ENCODE peak calls at places on chromosomes 2 and 18, in four cellular contexts. P is cardiac muscle cell; L is uterus; Y is CD8-positive, alpha-beta T cell. W is an unnamed sample.

GRCh38 chr18:25289040-25289631 is 62.8 kb downstream of the ZNF521 start:
- DNase-seq in L (peak), P (peak), Y (no peak), W (no peak)

GRCh38 chr2:139805378-139805777 is 1025.2 kb upstream of the NXPH2 start:
- DNase-seq in P (no peak), L (no peak), Y (no peak), W (no peak)

GRCh38 chr2:237294509-237294908 is 119.5 kb downstream of the COL6A3 start:
- DNase-seq in L (no peak), P (no peak), Y (no peak), W (no peak)

GRCh38 chr2:58428286-58428552 is 187.1 kb upstream of the FANCL start:
- DNase-seq in Y (no peak), L (no peak), P (peak), W (no peak)

GRCh38 chr2:168169097-168169745 is 78.2 kb downstream of the STK39 start:
- DNase-seq in L (no peak), P (no peak), Y (no peak), W (no peak)

GRCh38 chr2:152098798-152099654 is at the start of gene CACNB4:
- DNase-seq in Y (no peak), L (peak), P (peak), W (no peak)

GRCh38 chr2:108324531-108325256 is 36.0 kb downstream of the SULT1C2 start:
- DNase-seq in L (no peak), P (peak), Y (no peak), W (no peak)

GRCh38 chr2:76895469-76895868 is 626.7 kb downstream of the LRRTM4 start:
- DNase-seq in P (no peak), L (no peak), Y (no peak), W (no peak)

GRCh38 chr2:226544581-226545210 is 254.9 kb downstream of the IRS1 start:
- DNase-seq in P (no peak), Y (no peak), L (no peak), W (no peak)

GRCh38 chr2:118417417-118418125 is 329.3 kb downstream of the INSIG2 start:
- DNase-seq in L (no peak), Y (no peak), P (no peak), W (no peak)

GRCh38 chr18:56085561-56085960 is 497.6 kb upstream of the TCF4 start:
- DNase-seq in P (peak), L (peak), Y (no peak), W (no peak)

GRCh38 chr2:134683561-134684112 is 35.2 kb downstream of the TMEM163 start:
- DNase-seq in Y (no peak), L (no peak), P (peak), W (peak)

GRCh38 chr2:69538872-69539548 is 101.8 kb upstream of the NFU1 start:
- DNase-seq in P (peak), Y (no peak), L (no peak), W (no peak)

GRCh38 chr2:237134831-237135230 is 49.1 kb downstream of the COPS8 start:
- DNase-seq in L (no peak), Y (no peak), P (no peak), W (no peak)

GRCh38 chr2:239229545-239230279 is 171.1 kb downstream of the HDAC4 start:
- DNase-seq in L (no peak), Y (no peak), P (peak), W (no peak)

GRCh38 chr2:38263293-38263692 is 113.8 kb downstream of the ATL2 start:
- DNase-seq in Y (no peak), L (no peak), P (no peak), W (no peak)

GRCh38 chr2:236580746-236581355 is 11.2 kb downstream of the ACKR3 start:
- DNase-seq in Y (no peak), P (no peak), L (no peak), W (no peak)

GRCh38 chr18:32200766-32201165 is 10.9 kb downstream of the MEP1B start:
- DNase-seq in L (no peak), P (peak), Y (no peak), W (no peak)

GRCh38 chr18:10259934-10260333 is 194.5 kb upstream of the APCDD1 start:
- DNase-seq in L (no peak), P (no peak), Y (no peak), W (no peak)

GRCh38 chr2:202049840-202050239 is 16.2 kb downstream of the FZD7 start:
- DNase-seq in Y (no peak), P (no peak), L (no peak), W (no peak)

GRCh38 chr2:45975752-45976517 is 321.3 kb upstream of the EPAS1 start:
- DNase-seq in P (no peak), L (no peak), Y (no peak), W (no peak)

GRCh38 chr2:181999911-182000310 is 14.3 kb downstream of the PPP1R1C start:
- DNase-seq in L (no peak), Y (no peak), P (no peak), W (no peak)

GRCh38 chr2:71882236-71882946 is 265.3 kb downstream of the CYP26B1 start:
- DNase-seq in P (no peak), L (no peak), Y (no peak), W (no peak)

GRCh38 chr18:10850828-10851227 is 298.5 kb downstream of the PIEZO2 start:
- DNase-seq in Y (no peak), P (peak), L (no peak), W (no peak)

GRCh38 chr2:172088245-172089004 is 3.1 kb downstream of the DLX1 start:
- DNase-seq in P (no peak), L (no peak), Y (no peak), W (no peak)

GRCh38 chr2:40197121-40197520 is 254.8 kb downstream of the SLC8A1 start:
- DNase-seq in L (no peak), Y (no peak), P (no peak), W (no peak)

GRCh38 chr2:235146206-235146605 is 194.4 kb downstream of the SH3BP4 start:
- DNase-seq in L (no peak), Y (no peak), P (no peak), W (no peak)

GRCh38 chr2:48496867-48497266 is 33.1 kb upstream of the STON1 start:
- DNase-seq in Y (no peak), P (peak), L (no peak), W (no peak)

GRCh38 chr2:138699421-138699820 is 80.8 kb downstream of the NXPH2 start:
- DNase-seq in P (no peak), L (no peak), Y (no peak), W (no peak)

GRCh38 chr2:46519265-46519664 is 39.9 kb downstream of the TMEM247 start:
- DNase-seq in P (no peak), L (no peak), Y (no peak), W (no peak)

GRCh38 chr2:176725873-176726645 is 456.8 kb downstream of the MTX2 start:
- DNase-seq in Y (no peak), L (no peak), P (no peak), W (no peak)

GRCh38 chr2:9276901-9277455 is 70.4 kb downstream of the ASAP2 start:
- DNase-seq in Y (no peak), L (no peak), P (no peak), W (no peak)

GRCh38 chr2:9279426-9279825 is 72.8 kb downstream of the ASAP2 start:
- DNase-seq in L (no peak), Y (no peak), P (no peak), W (no peak)

GRCh38 chr2:9280204-9280603 is 73.6 kb downstream of the ASAP2 start:
- DNase-seq in Y (no peak), L (no peak), P (no peak), W (no peak)

GRCh38 chr2:9276074-9276473 is 69.5 kb downstream of the ASAP2 start:
- DNase-seq in L (no peak), P (no peak), Y (no peak), W (no peak)

DNA sequence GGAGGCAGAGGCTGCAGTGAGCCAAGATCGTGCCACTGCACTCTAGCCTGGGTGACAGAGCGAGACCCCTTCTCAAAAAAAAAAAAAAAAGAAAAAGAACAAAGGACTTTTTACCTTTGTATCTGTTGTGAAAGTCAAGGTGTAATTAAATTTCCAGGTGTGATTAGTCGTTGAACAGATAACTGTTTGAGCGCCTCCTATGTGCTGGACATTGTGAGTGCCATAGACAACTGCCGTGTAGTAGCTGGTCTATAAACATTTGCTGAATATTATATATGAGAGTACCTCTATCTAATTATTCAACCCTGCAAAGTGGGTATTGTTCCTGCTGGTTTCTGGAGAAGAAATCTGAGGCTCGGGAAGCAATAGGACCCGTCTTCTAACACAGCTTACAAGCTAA is 71.8 kb downstream of the ASAP2 start:
- DNase-seq in Y (no peak), P (no peak), L (no peak), W (no peak)
- TF ChIP-seq CTCF in Y (no peak), P (no peak), L (no peak), W (no peak)

GRCh38 chr2:240569998-240570530 is 1.8 kb downstream of the RNPEPL1 start:
- DNase-seq in P (no peak), Y (no peak), L (no peak), W (no peak)
- H3K4me3 ChIP-seq in P (no peak), Y (peak), L (no peak), W (peak)

GRCh38 chr2:157876066-157876770 is at the start of gene ACVR1:
- DNase-seq in Y (peak), L (peak), P (peak), W (peak)
- TF ChIP-seq CTCF in Y (peak), L (peak), P (peak), W (peak)

DNA sequence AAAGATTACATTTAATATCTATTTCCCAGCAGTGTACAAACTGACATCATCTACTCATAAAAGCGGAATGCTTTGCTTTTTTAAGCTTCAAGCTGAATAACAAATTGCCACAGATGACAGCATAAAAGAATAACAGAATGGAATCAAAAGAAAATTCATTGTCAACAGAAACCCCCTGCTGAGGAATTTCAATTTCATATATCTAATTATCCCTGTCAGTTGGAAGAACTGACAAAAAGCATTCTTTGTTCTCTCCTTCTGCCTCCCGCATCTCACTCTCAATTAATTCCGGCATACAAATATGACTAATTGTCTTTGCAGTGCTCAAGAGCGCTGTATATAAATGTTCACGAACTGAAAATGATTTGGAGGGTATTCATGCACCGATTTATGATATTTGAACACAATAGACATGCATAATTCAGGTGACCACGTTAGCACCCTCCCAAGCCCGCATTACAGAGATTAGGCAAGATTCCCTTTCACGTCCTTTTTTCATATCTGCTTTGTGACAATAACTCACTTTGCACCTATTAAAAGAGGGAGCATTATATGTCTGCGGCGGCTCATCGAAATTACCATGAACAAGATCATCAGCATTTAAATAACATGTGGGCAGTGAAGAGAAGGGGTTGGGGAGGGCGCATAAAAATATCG is 277.7 kb upstream of the SALL3 start:
- DNase-seq in L (no peak), Y (no peak), P (no peak), W (no peak)
- H3K4me3 ChIP-seq in L (no peak), Y (no peak), P (no peak), W (no peak)

GRCh38 chr2:128172191-128172590 is 81.2 kb downstream of the UGGT1 start:
- DNase-seq in Y (no peak), L (no peak), P (peak), W (no peak)
- TF ChIP-seq CTCF in Y (no peak), L (no peak), P (peak), W (peak)

GRCh38 chr2:79622508-79622907 is 109.7 kb downstream of the CTNNA2 start:
- DNase-seq in Y (no peak), P (no peak), L (no peak), W (no peak)

GRCh38 chr2:79621755-79622154 is 108.9 kb downstream of the CTNNA2 start:
- DNase-seq in L (no peak), P (no peak), Y (no peak), W (no peak)

GRCh38 chr2:79619976-79620375 is 107.1 kb downstream of the CTNNA2 start:
- DNase-seq in Y (no peak), L (no peak), P (no peak), W (no peak)

GRCh38 chr2:79620679-79621078 is 107.8 kb downstream of the CTNNA2 start:
- DNase-seq in Y (no peak), L (no peak), P (no peak), W (no peak)

GRCh38 chr2:79621252-79621651 is 108.4 kb downstream of the CTNNA2 start:
- DNase-seq in L (no peak), Y (no peak), P (no peak), W (no peak)
- H3K4me3 ChIP-seq in L (no peak), Y (no peak), P (no peak), W (no peak)

W was measured in GM12864.